ENCODE peak calls at places on chromosomes 7 and 10, in five cellular contexts. F, G, K, U and T are unnamed samples.

GRCh38 chr10:84049300-84050015 is 89.9 kb upstream of the GHITM start:
- DNase-seq in F (no peak), G (no peak), K (no peak), U (no peak), T (no peak)

GRCh38 chr10:11009471-11010308 is 8.0 kb upstream of the CELF2 start:
- DNase-seq in F (no peak), G (peak), K (no peak), U (no peak), T (no peak)

GRCh38 chr7:140060788-140061606 is 1.8 kb downstream of the PARP12 start:
- DNase-seq in F (no peak), G (no peak), K (no peak), U (no peak), T (peak)

GRCh38 chr10:129767751-129768150 is 196.3 kb downstream of the EBF3 start:
- DNase-seq in F (no peak), G (no peak), K (no peak), U (no peak), T (no peak)

GRCh38 chr10:99532687-99533495 is at the start of gene NKX2-3:
- DNase-seq in F (peak), G (peak), K (no peak), U (peak), T (peak)

GRCh38 chr10:43971981-43972380 is 323.3 kb upstream of the ZNF32 start:
- DNase-seq in F (no peak), G (no peak), K (no peak), U (no peak), T (no peak)

GRCh38 chr7:32043688-32044087 is 26.5 kb downstream of the PDE1C start:
- DNase-seq in F (no peak), G (peak), K (no peak), U (no peak), T (peak)

GRCh38 chr10:90779573-90779972 is 78.3 kb downstream of the HTR7 start:
- DNase-seq in F (no peak), G (peak), K (no peak), U (peak), T (peak)

GRCh38 chr7:12729112-12729511 is 41.7 kb downstream of the ARL4A start:
- DNase-seq in F (peak), G (peak), K (no peak), U (peak), T (peak)

GRCh38 chr10:22849077-22849810 is 78.6 kb upstream of the ARMC3 start:
- DNase-seq in F (peak), G (peak), K (no peak), U (no peak), T (no peak)

GRCh38 chr7:105098863-105099515 is 85.0 kb downstream of the KMT2E start:
- DNase-seq in F (no peak), G (peak), K (no peak), U (no peak), T (peak)

GRCh38 chr7:32102432-32102851 is 32.2 kb upstream of the PDE1C start:
- DNase-seq in F (no peak), G (no peak), K (no peak), U (no peak), T (peak)

GRCh38 chr10:49007128-49007527 is 67.5 kb upstream of the LRRC18 start:
- DNase-seq in F (no peak), G (no peak), K (no peak), U (no peak), T (no peak)

GRCh38 chr10:97435211-97435610 is 9.2 kb downstream of the PGAM1 start:
- DNase-seq in F (no peak), G (no peak), K (no peak), U (no peak), T (no peak)

GRCh38 chr7:3042861-3043489 is 692 bp downstream of the CARD11 start:
- DNase-seq in F (peak), G (no peak), K (peak), U (no peak), T (peak)

GRCh38 chr7:81150951-81151361 is 232.1 kb upstream of the SEMA3C start:
- DNase-seq in F (no peak), G (peak), K (no peak), U (peak), T (no peak)

GRCh38 chr10:119521443-119522204 is 20.9 kb downstream of the RGS10 start:
- DNase-seq in F (no peak), G (peak), K (no peak), U (no peak), T (peak)

GRCh38 chr7:135169936-135170222 is 628 bp downstream of the CYREN start:
- DNase-seq in F (no peak), G (no peak), K (peak), U (no peak), T (no peak)

GRCh38 chr7:103073989-103074518 is 542 bp downstream of the FBXL13 start:
- DNase-seq in F (peak), G (peak), K (no peak), U (peak), T (peak)

GRCh38 chr7:79452032-79452494 is 1.4 kb downstream of the MAGI2 start:
- DNase-seq in F (peak), G (peak), K (no peak), U (peak), T (no peak)

GRCh38 chr10:82409671-82410070 is 534.7 kb downstream of the NRG3 start:
- DNase-seq in F (no peak), G (no peak), K (peak), U (no peak), T (no peak)

GRCh38 chr10:100115011-100115770 is 33.5 kb upstream of the CPN1 start:
- DNase-seq in F (no peak), G (peak), K (no peak), U (no peak), T (no peak)

GRCh38 chr10:17444062-17444714 is 10.2 kb downstream of the ST8SIA6 start:
- DNase-seq in F (no peak), G (no peak), K (no peak), U (no peak), T (no peak)

GRCh38 chr10:31851216-31851615 is 77.4 kb downstream of the ARHGAP12 start:
- DNase-seq in F (no peak), G (no peak), K (no peak), U (no peak), T (no peak)

GRCh38 chr10:31847518-31847917 is 81.1 kb downstream of the ARHGAP12 start:
- DNase-seq in F (no peak), G (no peak), K (no peak), U (no peak), T (no peak)
- TF ChIP-seq EZH2phosphoT487 in F (no peak), G (no peak), K (no peak), U (no peak), T (no peak)

GRCh38 chr10:61628875-61629513 is 33.7 kb upstream of the CABCOCO1 start:
- DNase-seq in F (peak), G (peak), K (no peak), U (no peak), T (peak)
- TF ChIP-seq EZH2phosphoT487 in F (no peak), G (no peak), K (no peak), U (no peak), T (no peak)

DNA sequence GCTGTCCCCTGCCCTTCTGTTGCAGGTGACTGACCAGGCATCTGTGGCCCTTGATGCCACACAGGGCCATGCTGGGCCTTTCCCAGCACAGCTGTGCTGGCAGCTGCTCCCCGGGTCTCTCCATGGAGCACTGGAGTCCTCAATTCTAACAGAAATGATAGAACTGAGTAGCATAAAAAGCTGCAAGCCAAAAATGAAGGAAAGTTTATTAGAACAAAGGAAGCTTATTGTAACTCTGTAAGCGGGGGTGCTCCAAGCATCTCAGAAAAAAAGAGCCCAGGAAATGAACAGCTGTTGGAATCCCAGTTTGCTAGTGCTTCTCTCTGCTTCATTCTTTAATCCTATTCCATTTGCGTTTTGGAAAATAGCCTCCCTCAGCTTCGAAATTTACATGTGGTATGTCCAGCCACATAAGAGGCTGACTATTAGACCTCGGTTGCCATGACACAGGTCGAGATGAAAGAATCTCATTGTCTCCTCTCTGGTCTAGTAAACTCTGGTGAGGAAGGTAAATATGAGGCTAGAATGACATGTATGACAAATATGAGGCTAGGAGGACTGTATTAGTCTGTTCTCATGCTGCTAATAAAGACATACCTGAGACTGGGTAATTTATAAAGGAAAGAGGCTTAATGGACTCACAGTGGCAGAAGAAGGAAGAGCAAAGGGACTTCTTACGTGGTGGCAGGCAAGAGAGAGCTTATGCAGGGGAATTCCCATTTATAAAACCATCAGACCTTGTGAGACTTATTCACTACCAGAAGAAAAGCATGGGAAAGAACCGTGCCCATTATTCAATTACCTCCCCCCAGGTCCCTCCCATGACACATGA is 23.7 kb downstream of the EPDR1 start:
- DNase-seq in F (no peak), G (no peak), K (no peak), U (no peak), T (peak)
- TF ChIP-seq EZH2phosphoT487 in F (no peak), G (no peak), K (no peak), U (no peak), T (no peak)

GRCh38 chr10:24438800-24439199 is 229.9 kb downstream of the KIAA1217 start:
- DNase-seq in F (no peak), G (peak), K (no peak), U (no peak), T (no peak)

GRCh38 chr10:24442234-24442633 is 233.3 kb downstream of the KIAA1217 start:
- DNase-seq in F (no peak), G (no peak), K (no peak), U (no peak), T (no peak)

GRCh38 chr10:24444337-24444736 is 235.4 kb downstream of the KIAA1217 start:
- DNase-seq in F (no peak), G (peak), K (no peak), U (no peak), T (peak)

GRCh38 chr10:24439935-24440334 is 231.0 kb downstream of the KIAA1217 start:
- DNase-seq in F (no peak), G (peak), K (no peak), U (no peak), T (no peak)

DNA sequence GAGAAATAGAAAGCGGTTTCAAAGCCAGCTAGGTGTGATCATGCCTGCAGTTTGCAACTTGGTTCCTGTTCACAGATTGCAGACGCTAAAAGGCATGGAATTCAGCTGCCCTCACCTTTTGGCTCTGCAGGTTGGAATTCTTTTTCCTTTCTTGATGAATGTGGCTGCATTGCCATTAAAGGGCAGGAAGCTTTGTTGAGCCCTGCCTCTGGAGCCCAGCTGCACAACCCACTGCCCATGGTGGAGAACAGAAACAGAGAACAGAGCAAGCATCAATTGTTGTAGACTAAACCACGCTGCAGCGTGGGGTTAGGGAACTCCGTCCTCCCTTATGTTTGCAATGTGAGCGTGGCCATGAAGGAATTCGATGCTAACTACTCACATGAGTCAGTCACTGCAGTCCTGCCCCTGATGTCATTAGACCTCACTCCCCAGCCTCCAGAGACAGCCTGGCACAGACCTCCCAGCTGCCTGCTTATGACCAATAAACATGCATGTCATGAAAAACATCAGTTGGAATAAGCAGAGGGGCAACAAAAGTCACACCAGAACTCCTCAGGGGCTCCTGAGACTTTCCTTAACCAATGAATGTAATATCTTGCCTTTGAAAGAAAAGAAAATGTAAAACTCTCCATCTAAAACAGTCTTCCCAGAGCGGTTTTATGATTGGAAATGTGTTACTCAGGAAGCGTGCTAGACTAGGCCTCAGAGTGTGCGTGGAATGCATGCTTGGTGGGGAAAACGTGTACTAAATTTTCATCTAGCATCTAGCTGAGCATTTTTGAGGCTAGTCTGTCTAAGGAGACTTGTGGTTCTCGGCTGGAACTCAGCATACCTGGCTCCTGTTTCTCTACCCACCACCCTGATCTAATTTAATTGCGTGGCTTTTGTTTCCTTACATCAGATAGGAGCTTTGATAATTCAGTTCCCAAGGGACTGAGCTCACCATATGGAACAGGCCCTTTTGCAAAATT is 232.2 kb downstream of the KIAA1217 start:
- DNase-seq in F (no peak), G (peak), K (no peak), U (no peak), T (peak)
- TF ChIP-seq EZH2phosphoT487 in F (no peak), G (no peak), K (no peak), U (no peak), T (no peak)

GRCh38 chr7:120703585-120704240 is 154.2 kb downstream of the TSPAN12 start:
- DNase-seq in F (no peak), G (no peak), K (no peak), U (no peak), T (no peak)
- TF ChIP-seq EZH2phosphoT487 in F (no peak), G (no peak), K (no peak), U (no peak), T (no peak)

DNA sequence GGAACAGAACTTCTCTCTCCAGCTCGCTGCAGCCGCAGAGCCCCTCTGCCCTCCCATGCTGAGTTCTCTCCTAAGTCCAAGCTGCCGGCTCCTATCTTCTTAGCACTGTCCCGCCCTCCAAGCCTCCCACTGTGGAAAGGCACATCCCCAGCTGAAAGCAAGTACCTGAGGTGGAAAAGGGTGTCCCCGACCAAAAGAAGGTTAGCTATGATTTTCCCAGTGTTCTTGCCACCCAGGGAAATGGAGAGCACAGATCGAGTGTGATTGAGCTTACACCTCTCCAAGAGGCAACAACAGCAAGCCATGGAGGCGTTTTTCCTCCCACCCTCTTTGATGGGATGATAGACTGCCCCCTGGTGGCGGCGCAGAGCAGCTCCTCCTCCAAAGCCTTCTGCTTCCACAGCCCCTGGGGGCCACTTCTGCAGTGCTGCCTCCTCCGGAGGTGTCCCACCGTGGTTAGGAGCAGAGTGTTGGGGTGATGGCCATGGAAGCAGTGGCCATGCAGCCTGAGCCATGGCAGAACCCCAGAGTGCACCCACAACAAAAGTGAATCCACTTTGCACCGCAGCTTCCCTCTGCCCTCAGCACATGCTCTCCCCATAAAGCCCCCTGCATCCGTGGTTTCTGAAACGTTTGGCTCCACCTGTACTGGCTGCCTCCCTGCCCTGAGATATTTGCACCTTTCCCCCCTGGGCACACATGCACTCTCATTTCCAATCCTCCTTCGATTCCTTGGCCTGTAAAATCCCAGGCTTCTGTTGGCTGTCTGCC is 143.1 kb upstream of the STK17A start:
- DNase-seq in F (peak), G (peak), K (peak), U (peak), T (peak)
- TF ChIP-seq EZH2phosphoT487 in F (no peak), G (no peak), K (no peak), U (no peak), T (no peak)